ENCODE peak calls at places on chromosomes 2 and 18, in four cellular contexts. U is gastrocnemius medialis, B is suprapubic skin, T is Peyer's patch. K is an unnamed sample.

GRCh38 chr2:37555457-37555856 is 116.0 kb downstream of the CDC42EP3 start:
- DNase-seq in T (peak; percentile 69), U (no peak), B (no peak), K (no peak)

GRCh38 chr2:15569658-15570615 is 8.8 kb upstream of the NBAS start:
- DNase-seq in U (no peak), T (no peak), B (no peak), K (no peak)

GRCh38 chr2:109324859-109325258 is 195.9 kb downstream of the SH3RF3 start:
- DNase-seq in T (peak; percentile 71), B (no peak), U (peak; percentile 66), K (peak; percentile 93)

GRCh38 chr2:201448701-201449100 is 2.6 kb downstream of the TRAK2 start:
- DNase-seq in U (no peak), B (no peak), T (peak; percentile 69), K (no peak)

GRCh38 chr2:25341753-25342371 is at the start of gene DNMT3A:
- DNase-seq in B (no peak), U (peak; percentile 44), T (peak; percentile 79), K (no peak)

GRCh38 chr2:225660262-225661091 is 261.0 kb downstream of the NYAP2 start:
- DNase-seq in B (peak; percentile 84), T (peak; percentile 88), U (no peak), K (peak; percentile 93)

GRCh38 chr2:96772903-96773675 is 12.4 kb downstream of the CNNM4 start:
- DNase-seq in U (no peak), B (no peak), T (no peak), K (no peak)

GRCh38 chr2:222891890-222892289 is 31.1 kb downstream of the ACSL3 start:
- DNase-seq in B (no peak), U (no peak), T (no peak), K (no peak)

GRCh38 chr18:48541026-48541746 is 2.4 kb downstream of the CTIF start:
- DNase-seq in T (peak; percentile 82), B (peak; percentile 89), U (peak; percentile 52), K (peak; percentile 95)

GRCh38 chr2:179917272-179917671 is 55.9 kb upstream of the ZNF385B start:
- DNase-seq in B (no peak), T (no peak), U (no peak), K (no peak)

GRCh38 chr2:177239934-177240600 is 24.5 kb downstream of the NFE2L2 start:
- DNase-seq in B (no peak), T (peak; percentile 81), U (peak; percentile 38), K (no peak)

GRCh38 chr2:160269803-160270570 is 69.9 kb upstream of the ITGB6 start:
- DNase-seq in B (peak; percentile 90), U (peak; percentile 80), T (peak; percentile 89), K (peak; percentile 96)
- TF ChIP-seq CTCF in B (peak; percentile 54), U (peak; percentile 69), T (peak; percentile 70), K (peak; percentile 62)

DNA sequence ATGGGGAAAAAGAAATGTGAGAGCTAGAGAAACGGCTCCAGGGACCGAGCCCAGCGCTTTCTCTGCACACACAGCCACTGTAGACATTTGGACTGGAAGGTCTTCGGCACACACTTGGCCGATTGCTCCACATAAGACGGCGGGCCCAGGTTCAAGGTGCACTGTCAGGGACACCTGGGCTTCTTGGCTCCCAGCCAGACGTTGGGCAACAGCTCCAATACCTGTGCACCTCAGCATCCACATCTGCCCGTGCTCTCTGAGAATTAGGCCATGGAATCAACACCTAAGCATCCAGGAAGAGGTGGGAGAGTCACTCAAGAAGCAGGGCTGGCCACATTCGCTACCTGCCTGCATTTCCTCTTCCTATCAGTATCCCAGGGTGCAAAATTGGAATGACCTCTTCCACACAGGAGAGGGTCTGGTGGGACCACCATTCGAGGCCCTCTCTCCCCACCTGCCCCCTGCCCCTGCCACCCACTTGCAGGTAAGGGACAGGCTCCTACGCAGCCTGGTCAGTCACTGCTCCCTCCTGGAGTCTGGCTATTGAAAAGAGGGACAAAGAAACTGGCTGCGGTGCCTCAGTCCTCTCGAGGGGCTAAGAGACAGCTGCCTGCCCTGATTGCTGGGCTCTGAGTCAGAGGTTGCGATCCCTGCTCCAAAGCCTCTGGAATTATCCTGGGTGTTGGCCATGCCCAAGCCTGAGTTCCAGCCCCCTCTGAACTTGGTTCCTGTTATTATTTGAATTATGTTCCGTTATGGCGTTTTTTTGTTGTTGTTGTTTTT is 40.1 kb upstream of the TAF1B start:
- DNase-seq in B (peak; percentile 82), U (no peak), T (peak; percentile 94), K (no peak)
- TF ChIP-seq POLR2A in B (no peak), U (no peak), T (peak; percentile 43), K (no peak)

DNA sequence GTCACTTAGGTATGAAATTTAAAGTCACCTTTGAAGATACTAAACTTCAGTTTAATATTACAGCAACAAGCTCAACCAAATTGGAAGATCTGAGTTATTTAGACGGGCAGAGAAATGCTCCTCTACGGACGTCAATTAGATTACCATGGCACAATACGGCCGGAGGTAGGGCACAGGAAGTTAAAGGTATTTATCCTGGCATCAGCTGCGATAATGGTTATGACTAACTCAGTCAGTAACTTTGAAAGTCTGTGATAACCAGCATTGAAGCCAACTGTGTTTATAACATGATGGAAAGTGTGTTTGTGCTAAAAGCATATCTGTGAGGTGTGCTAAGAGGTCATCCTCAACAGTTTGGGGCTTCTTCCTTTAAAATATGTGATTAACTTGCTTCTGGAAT is 117.3 kb downstream of the WDSUB1 start:
- DNase-seq in T (no peak), B (no peak), U (no peak), K (no peak)
- H3K4me3 ChIP-seq in T (no peak overlapping the region), B (no peak overlapping the region), U (no peak overlapping the region), K (no peak overlapping the region)

DNA sequence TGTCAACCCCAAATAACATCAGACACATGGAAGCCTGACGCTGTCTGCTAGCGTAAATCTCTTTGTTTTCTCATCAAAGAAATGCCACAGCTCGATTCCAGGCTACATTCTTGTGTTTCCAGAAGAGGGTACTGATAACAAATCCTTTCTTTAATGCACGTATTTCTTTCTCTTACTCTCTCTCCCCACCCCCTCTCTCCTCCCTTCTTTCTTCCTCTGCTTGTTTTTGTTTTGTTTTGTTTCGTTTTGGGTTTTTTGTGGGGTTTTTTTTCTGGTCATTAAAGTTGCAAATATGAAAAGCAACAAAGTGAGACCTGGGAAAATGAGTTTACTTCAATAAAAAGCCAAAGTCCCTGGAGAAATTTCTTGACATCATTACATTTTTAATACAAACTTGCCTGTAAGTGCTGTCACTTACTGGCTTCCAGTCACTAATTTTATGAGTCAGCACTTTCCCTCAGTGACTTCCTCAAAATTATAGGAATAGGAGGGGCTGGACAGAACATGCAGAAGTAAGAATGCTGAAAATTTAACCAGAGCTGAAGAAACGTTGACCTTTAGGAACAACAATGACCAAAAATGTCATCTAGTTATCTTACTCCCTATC is 106.7 kb upstream of the NABP1 start:
- DNase-seq in B (no peak), U (no peak), T (no peak), K (no peak)
- TF ChIP-seq CTCF in B (no peak), U (no peak), T (no peak), K (no peak)

K was measured in lower leg skin.